ENCODE peak calls at places on chromosomes 3 and 15, in nine cellular contexts. H, V, W, L, B, I, Z, A and Q are unnamed samples.

GRCh38 chr3:30233924-30234666 is 372.3 kb upstream of the TGFBR2 start:
- DNase-seq in H (no peak), B (no peak), V (no peak), W (no peak), I (peak), A (no peak), Z (no peak), L (peak), Q (no peak)

GRCh38 chr15:57696146-57696545 is 10.4 kb upstream of the POLR2M start:
- DNase-seq in B (no peak), L (no peak), I (no peak), H (no peak), V (no peak), Z (no peak), A (no peak), W (no peak), Q (no peak)

GRCh38 chr3:141345951-141346817 is 22.1 kb upstream of the ZBTB38 start:
- DNase-seq in H (no peak), V (no peak), I (no peak), A (no peak), Z (no peak), B (peak), W (no peak), L (no peak), Q (peak)

GRCh38 chr3:100869787-100870186 is 123.4 kb downstream of the ABI3BP start:
- DNase-seq in Z (no peak), W (no peak), V (no peak), H (no peak), L (no peak), I (peak), A (no peak), B (no peak), Q (peak)

GRCh38 chr3:47266709-47267489 is 15.7 kb downstream of the KIF9 start:
- DNase-seq in W (peak), Z (peak), H (peak), A (no peak), L (peak), V (peak), B (no peak), I (peak), Q (peak)

GRCh38 chr15:28935316-28935715 is 49.5 kb downstream of the APBA2 start:
- DNase-seq in Z (no peak), I (no peak), B (no peak), W (no peak), H (no peak), A (no peak), V (no peak), L (no peak), Q (peak)

GRCh38 chr3:150252462-150252861 is 155.6 kb upstream of the TSC22D2 start:
- DNase-seq in W (peak), B (no peak), V (no peak), Z (no peak), H (no peak), L (peak), I (peak), A (no peak), Q (peak)

GRCh38 chr3:134666466-134666865 is 15.6 kb upstream of the KY start:
- DNase-seq in L (no peak), W (no peak), B (no peak), A (no peak), H (peak), I (peak), V (no peak), Z (peak), Q (peak)

GRCh38 chr15:67992834-67993233 is 61.3 kb upstream of the PIAS1 start:
- DNase-seq in Z (no peak), H (peak), B (peak), I (no peak), W (no peak), V (no peak), A (no peak), L (peak), Q (no peak)

GRCh38 chr3:9681723-9682081 is 21.9 kb upstream of the CPNE9 start:
- DNase-seq in I (no peak), A (no peak), H (no peak), B (no peak), V (no peak), L (no peak), Z (peak), W (no peak), Q (no peak)

GRCh38 chr3:194816748-194817591 is 131.3 kb downstream of the FAM43A start:
- DNase-seq in L (no peak), Z (no peak), I (no peak), V (no peak), W (no peak), A (no peak), B (no peak), H (no peak), Q (no peak)

GRCh38 chr3:151903501-151903991 is 30.1 kb downstream of the SUCNR1 start:
- DNase-seq in V (no peak), L (no peak), B (no peak), A (no peak), W (no peak), I (peak), H (no peak), Z (peak), Q (peak)

GRCh38 chr15:81050806-81051205 is 50.1 kb downstream of the TLNRD1 start:
- DNase-seq in B (no peak), L (no peak), A (no peak), W (no peak), H (no peak), I (no peak), Z (no peak), V (no peak), Q (no peak)

GRCh38 chr3:23888617-23889228 is 28.1 kb downstream of the NKIRAS1 start:
- DNase-seq in I (peak), W (no peak), B (no peak), A (peak), H (peak), Z (no peak), V (no peak), L (peak), Q (peak)

GRCh38 chr3:156455839-156456238 is 99.1 kb downstream of the SSR3 start:
- DNase-seq in B (no peak), Z (no peak), V (no peak), L (peak), A (no peak), W (no peak), H (no peak), I (peak), Q (no peak)

GRCh38 chr3:180680097-180680430 is 775 bp upstream of the CCDC39 start:
- DNase-seq in B (no peak), H (peak), V (no peak), L (peak), Z (no peak), A (no peak), W (peak), I (peak), Q (peak)

GRCh38 chr3:116253511-116253910 is 191.8 kb downstream of the LSAMP start:
- DNase-seq in H (no peak), Z (no peak), I (no peak), V (no peak), A (no peak), B (no peak), L (no peak), W (no peak), Q (no peak)

GRCh38 chr3:129336093-129336706 is 57.5 kb downstream of the HMCES start:
- DNase-seq in B (no peak), A (no peak), W (no peak), L (no peak), I (no peak), V (no peak), H (no peak), Z (no peak), Q (no peak)

GRCh38 chr3:169764164-169764452 is 752 bp downstream of the TERC start:
- DNase-seq in I (peak), V (no peak), Z (no peak), H (peak), L (no peak), B (no peak), A (no peak), W (no peak), Q (peak)

GRCh38 chr3:147002721-147003120 is 397.6 kb upstream of the PLSCR5 start:
- DNase-seq in L (no peak), B (no peak), I (no peak), A (no peak), H (no peak), W (no peak), Z (no peak), V (no peak), Q (no peak)

GRCh38 chr3:171967137-171967783 is 72.1 kb upstream of the FNDC3B start:
- DNase-seq in Z (no peak), W (peak), H (peak), B (no peak), A (no peak), L (peak), V (no peak), I (peak), Q (peak)

GRCh38 chr3:171965088-171965712 is 74.2 kb upstream of the FNDC3B start:
- DNase-seq in H (no peak), B (no peak), V (no peak), A (no peak), W (no peak), L (no peak), Z (no peak), I (no peak), Q (no peak)

GRCh38 chr3:171967932-171968678 is 71.3 kb upstream of the FNDC3B start:
- DNase-seq in H (no peak), I (peak), A (no peak), V (no peak), L (no peak), Z (no peak), W (no peak), B (no peak), Q (peak)

GRCh38 chr3:171963546-171963945 is 75.8 kb upstream of the FNDC3B start:
- DNase-seq in L (no peak), A (no peak), I (no peak), H (no peak), B (no peak), Z (no peak), V (no peak), W (no peak), Q (no peak)

GRCh38 chr3:171966533-171967136 is 72.7 kb upstream of the FNDC3B start:
- DNase-seq in B (no peak), W (no peak), I (no peak), H (no peak), L (no peak), Z (no peak), A (no peak), V (no peak), Q (no peak)
- H3K4me3 ChIP-seq in B (no peak), W (no peak), I (no peak), H (no peak), L (no peak), Z (no peak), A (no peak), V (no peak), Q (no peak)

GRCh38 chr3:173870976-173871375 is 473.4 kb downstream of the NLGN1 start:
- DNase-seq in B (no peak), Z (no peak), L (no peak), I (no peak), W (no peak), A (no peak), V (no peak), H (no peak), Q (no peak)

GRCh38 chr3:173875790-173876189 is 478.2 kb downstream of the NLGN1 start:
- DNase-seq in L (no peak), A (no peak), V (no peak), H (no peak), B (no peak), Z (no peak), I (no peak), W (no peak), Q (no peak)

GRCh38 chr3:173876476-173876875 is 478.9 kb downstream of the NLGN1 start:
- DNase-seq in Z (no peak), V (no peak), B (no peak), I (no peak), H (no peak), A (no peak), W (no peak), L (no peak), Q (peak)
- TF ChIP-seq CTCF in Z (no peak), V (no peak), B (no peak), I (peak), H (peak), A (no peak), W (no peak), L (no peak), Q (no peak)

GRCh38 chr3:188219147-188219546 is 65.2 kb downstream of the LPP start:
- DNase-seq in W (no peak), L (peak), V (no peak), Z (no peak), I (no peak), A (no peak), H (no peak), B (no peak), Q (no peak)

GRCh38 chr3:188217681-188218080 is 63.7 kb downstream of the LPP start:
- DNase-seq in A (no peak), H (no peak), L (no peak), B (no peak), I (no peak), V (no peak), Z (no peak), W (no peak), Q (no peak)

GRCh38 chr3:188214442-188214841 is 60.5 kb downstream of the LPP start:
- DNase-seq in W (no peak), Z (no peak), A (no peak), B (no peak), H (no peak), L (no peak), V (no peak), I (no peak), Q (no peak)

GRCh38 chr3:188218571-188218970 is 64.6 kb downstream of the LPP start:
- DNase-seq in H (no peak), V (no peak), I (no peak), Z (no peak), W (no peak), A (no peak), B (no peak), L (no peak), Q (no peak)

GRCh38 chr3:188217011-188217463 is 63.1 kb downstream of the LPP start:
- DNase-seq in I (no peak), H (no peak), B (no peak), L (no peak), W (no peak), Z (no peak), A (no peak), V (no peak), Q (no peak)
- H3K4me3 ChIP-seq in I (no peak), H (no peak), B (peak), L (no peak), W (no peak), Z (no peak), A (no peak), V (no peak), Q (no peak)

GRCh38 chr3:19543212-19543841 is 390.7 kb downstream of the EFHB start:
- DNase-seq in Z (peak), I (no peak), L (peak), B (no peak), H (peak), W (no peak), A (peak), V (no peak), Q (no peak)
- TF ChIP-seq CTCF in Z (peak), I (no peak), L (peak), B (no peak), H (peak), W (no peak), A (peak), V (no peak), Q (no peak)

DNA sequence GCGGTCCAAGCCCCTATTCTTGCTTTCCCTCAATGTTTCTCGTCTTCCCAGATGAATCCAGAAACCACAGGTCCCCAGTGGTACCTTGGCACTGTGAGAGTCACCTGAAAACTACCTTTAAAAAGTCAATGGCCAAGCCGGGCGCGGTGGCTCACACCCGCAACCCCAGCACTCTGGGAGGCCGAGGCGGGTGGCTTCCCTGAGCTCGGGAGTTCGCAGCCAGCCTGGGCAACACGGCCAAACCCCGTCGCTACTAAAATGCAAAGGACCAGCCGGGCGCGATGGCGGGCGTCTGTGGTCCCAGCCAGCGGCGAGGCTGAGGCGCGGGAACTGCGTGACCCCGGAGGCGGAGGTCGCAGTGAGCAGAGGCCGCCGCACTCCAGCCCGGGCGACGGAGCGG is 285.9 kb downstream of the CHL1 start:
- DNase-seq in L (no peak), B (no peak), W (no peak), V (no peak), Z (no peak), A (no peak), I (no peak), H (no peak), Q (no peak)
- H3K4me3 ChIP-seq in L (no peak), B (no peak), W (no peak), V (no peak), Z (no peak), A (no peak), I (no peak), H (no peak), Q (no peak)

DNA sequence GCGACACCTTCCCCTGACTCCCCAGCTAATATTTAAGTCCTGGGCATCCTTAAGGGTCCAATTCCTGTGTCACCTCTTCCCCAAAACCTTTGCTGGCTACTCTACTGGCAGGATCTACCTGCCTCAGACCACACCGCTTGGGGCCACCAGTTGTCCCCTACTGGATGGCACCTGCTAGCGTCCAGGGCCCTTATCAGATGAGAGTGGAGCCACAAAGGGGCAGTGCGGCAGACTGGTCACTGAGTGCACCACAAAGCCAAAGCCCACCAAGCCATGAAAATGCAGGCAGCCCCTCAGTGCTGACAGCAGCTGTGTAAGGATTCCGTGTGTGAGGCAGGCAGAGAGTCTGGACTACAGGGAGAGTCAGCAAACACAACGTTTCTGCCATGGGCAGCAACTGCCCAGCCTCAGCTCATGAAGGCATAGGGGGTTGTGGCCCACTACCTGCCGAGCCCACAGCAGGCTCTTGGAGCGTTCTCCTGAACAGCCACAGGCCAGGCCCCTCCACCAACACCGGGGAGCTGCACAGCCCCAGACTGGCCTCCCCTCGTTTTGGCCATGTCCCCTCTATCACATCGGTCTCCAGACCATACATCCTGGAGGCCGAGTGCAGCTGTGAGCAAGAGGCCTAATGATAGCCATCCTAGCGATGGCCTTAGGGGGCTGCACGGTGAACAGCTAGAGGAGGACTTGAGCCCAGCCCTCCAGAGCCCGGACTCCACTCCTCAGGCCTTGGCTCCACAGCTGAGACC is 32.3 kb downstream of the ALDH1L1 start:
- DNase-seq in W (no peak), Z (no peak), L (no peak), I (no peak), A (no peak), H (no peak), V (peak), B (no peak), Q (no peak)
- TF ChIP-seq CTCF in W (no peak), Z (no peak), L (no peak), I (no peak), A (no peak), H (no peak), V (no peak), B (no peak), Q (no peak)

GRCh38 chr3:171236586-171237120 is 210.1 kb upstream of the SLC2A2 start:
- DNase-seq in A (no peak), W (no peak), L (no peak), H (no peak), B (no peak), V (no peak), I (no peak), Z (no peak), Q (no peak)

GRCh38 chr3:171229173-171229572 is 202.7 kb upstream of the SLC2A2 start:
- DNase-seq in A (no peak), L (no peak), I (no peak), B (no peak), H (no peak), W (no peak), Z (no peak), V (no peak), Q (no peak)

GRCh38 chr3:171231361-171231760 is 204.8 kb upstream of the SLC2A2 start:
- DNase-seq in A (no peak), H (peak), W (no peak), Z (no peak), L (no peak), I (no peak), B (no peak), V (no peak), Q (no peak)

GRCh38 chr3:171230857-171231256 is 204.3 kb upstream of the SLC2A2 start:
- DNase-seq in V (peak), I (no peak), H (peak), A (no peak), Z (peak), B (no peak), L (no peak), W (no peak), Q (no peak)

GRCh38 chr3:171234298-171235020 is 207.9 kb upstream of the SLC2A2 start:
- DNase-seq in W (no peak), H (no peak), Z (no peak), A (no peak), L (no peak), I (no peak), B (no peak), V (no peak), Q (no peak)
- H3K4me3 ChIP-seq in W (no peak), H (no peak), Z (no peak), A (no peak), L (no peak), I (no peak), B (no peak), V (no peak), Q (no peak)

DNA sequence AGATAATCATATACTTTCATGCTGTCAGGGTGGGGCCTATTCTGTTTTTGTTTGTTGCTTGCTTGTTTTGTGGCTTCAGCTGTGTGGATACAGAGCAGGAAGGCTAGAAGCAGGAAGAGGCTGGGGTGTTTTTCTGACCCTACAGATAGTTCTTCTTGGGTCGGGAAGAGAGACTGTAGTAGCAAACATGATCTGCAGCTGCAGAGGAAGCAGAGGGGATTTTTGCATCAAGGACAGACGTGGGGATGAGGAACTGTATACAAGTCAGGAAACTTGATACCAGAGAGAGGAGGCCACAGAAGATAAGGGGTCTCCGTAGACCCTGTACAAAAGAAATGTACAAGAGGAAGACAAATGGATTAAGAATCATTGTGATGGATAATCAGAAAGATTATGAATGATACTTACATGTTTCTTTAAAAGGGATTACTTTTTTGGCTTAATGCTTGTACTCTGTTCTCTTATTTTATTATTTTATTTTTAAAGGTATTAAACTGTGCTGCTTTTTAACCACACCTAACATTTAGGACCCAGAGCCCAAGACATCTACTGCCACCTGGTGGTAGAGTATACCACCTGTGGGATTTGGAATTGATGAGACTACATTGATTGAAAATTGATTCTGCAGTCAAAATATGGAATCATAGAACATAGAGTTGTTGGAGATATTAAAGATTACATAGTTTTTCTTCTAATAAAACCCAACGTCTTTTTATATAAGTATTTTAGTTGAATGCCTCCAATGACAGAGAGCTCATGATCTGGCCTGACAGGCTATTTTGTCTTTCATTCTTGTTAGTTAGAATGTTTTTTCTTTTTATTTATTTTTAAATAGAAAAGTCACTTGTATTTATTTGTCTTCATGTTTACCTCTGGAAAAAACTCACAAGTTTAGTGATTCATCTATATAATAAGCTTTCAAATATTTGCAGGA is 87.3 kb upstream of the ROPN1 start:
- DNase-seq in I (peak), L (peak), A (no peak), Z (peak), W (no peak), V (peak), B (no peak), H (peak), Q (peak)
- TF ChIP-seq CTCF in I (peak), L (peak), A (peak), Z (peak), W (peak), V (peak), B (peak), H (peak), Q (peak)